ENCODE peak calls at places on chromosomes 6 and 20, in four cellular contexts. One of them, this sample, is unnamed.

GRCh38 chr6:39003072-39003471 is 45.5 kb upstream of the GLP1R start:
- DNase-seq in GM12878: no peak
- DNase-seq in K562: peak
- DNase-seq in HL-60: no peak
- DNase-seq in this sample: no peak

GRCh38 chr20:23151885-23152284 is 65.8 kb upstream of the CD93 start:
- DNase-seq in GM12878: no peak
- DNase-seq in K562: peak
- DNase-seq in HL-60: no peak
- DNase-seq in this sample: no peak

GRCh38 chr6:129402244-129402643 is 307.7 kb downstream of the ARHGAP18 start:
- DNase-seq in GM12878: no peak
- DNase-seq in K562: no peak
- DNase-seq in HL-60: no peak
- DNase-seq in this sample: no peak

GRCh38 chr20:57657537-57658446 is 37.6 kb upstream of the ZBP1 start:
- DNase-seq in GM12878: no peak
- DNase-seq in K562: no peak
- DNase-seq in HL-60: no peak
- DNase-seq in this sample: peak

GRCh38 chr6:135938588-135939215 is 87.2 kb downstream of the PDE7B start:
- DNase-seq in GM12878: no peak
- DNase-seq in K562: peak
- DNase-seq in HL-60: peak
- DNase-seq in this sample: no peak

GRCh38 chr6:141354191-141354950 is 778.4 kb upstream of the GJE1 start:
- DNase-seq in GM12878: no peak
- DNase-seq in K562: peak
- DNase-seq in HL-60: no peak
- DNase-seq in this sample: no peak

GRCh38 chr6:158021376-158021775 is 39.7 kb downstream of the SYNJ2 start:
- DNase-seq in GM12878: no peak
- DNase-seq in K562: no peak
- DNase-seq in HL-60: no peak
- DNase-seq in this sample: no peak

GRCh38 chr20:2132461-2132901 is 30.9 kb downstream of the STK35 start:
- DNase-seq in GM12878: no peak
- DNase-seq in K562: no peak
- DNase-seq in HL-60: no peak
- DNase-seq in this sample: no peak

GRCh38 chr6:53335224-53335994 is 13.3 kb downstream of the ELOVL5 start:
- DNase-seq in GM12878: peak
- DNase-seq in K562: no peak
- DNase-seq in HL-60: peak
- DNase-seq in this sample: no peak

GRCh38 chr20:3227511-3227910 is 11.5 kb downstream of the SLC4A11 start:
- DNase-seq in GM12878: no peak
- DNase-seq in K562: no peak
- DNase-seq in HL-60: no peak
- DNase-seq in this sample: no peak

GRCh38 chr6:45728674-45729073 is 287.0 kb downstream of the CLIC5 start:
- DNase-seq in GM12878: no peak
- DNase-seq in K562: no peak
- DNase-seq in HL-60: no peak
- DNase-seq in this sample: no peak

GRCh38 chr6:155310596-155310995 is 3.7 kb downstream of the TFB1M start:
- DNase-seq in GM12878: no peak
- DNase-seq in K562: no peak
- DNase-seq in HL-60: no peak
- DNase-seq in this sample: no peak

GRCh38 chr6:4644962-4645361 is 131.2 kb upstream of the CDYL start:
- DNase-seq in GM12878: no peak
- DNase-seq in K562: no peak
- DNase-seq in HL-60: no peak
- DNase-seq in this sample: no peak

GRCh38 chr6:75397806-75398465 is 95.7 kb downstream of the FILIP1 start:
- DNase-seq in GM12878: no peak
- DNase-seq in K562: no peak
- DNase-seq in HL-60: no peak
- DNase-seq in this sample: no peak
- TF ChIP-seq POLR2AphosphoS5 in GM12878: no peak
- TF ChIP-seq POLR2AphosphoS5 in K562: no peak
- TF ChIP-seq POLR2AphosphoS5 in HL-60: no peak
- TF ChIP-seq POLR2AphosphoS5 in this sample: no peak

GRCh38 chr20:35286077-35286898 is 1.7 kb upstream of the EIF6 start:
- DNase-seq in GM12878: no peak
- DNase-seq in K562: no peak
- DNase-seq in HL-60: no peak
- DNase-seq in this sample: no peak
- TF ChIP-seq SPI1 in GM12878: no peak
- TF ChIP-seq SPI1 in K562: no peak
- TF ChIP-seq SPI1 in HL-60: no peak
- TF ChIP-seq SPI1 in this sample: no peak

GRCh38 chr6:12001004-12001705 is 11.0 kb upstream of the HIVEP1 start:
- DNase-seq in GM12878: no peak
- DNase-seq in K562: no peak
- DNase-seq in HL-60: no peak
- DNase-seq in this sample: no peak
- TF ChIP-seq POLR2AphosphoS5 in GM12878: no peak
- TF ChIP-seq POLR2AphosphoS5 in K562: no peak
- TF ChIP-seq POLR2AphosphoS5 in HL-60: no peak
- TF ChIP-seq POLR2AphosphoS5 in this sample: no peak

DNA sequence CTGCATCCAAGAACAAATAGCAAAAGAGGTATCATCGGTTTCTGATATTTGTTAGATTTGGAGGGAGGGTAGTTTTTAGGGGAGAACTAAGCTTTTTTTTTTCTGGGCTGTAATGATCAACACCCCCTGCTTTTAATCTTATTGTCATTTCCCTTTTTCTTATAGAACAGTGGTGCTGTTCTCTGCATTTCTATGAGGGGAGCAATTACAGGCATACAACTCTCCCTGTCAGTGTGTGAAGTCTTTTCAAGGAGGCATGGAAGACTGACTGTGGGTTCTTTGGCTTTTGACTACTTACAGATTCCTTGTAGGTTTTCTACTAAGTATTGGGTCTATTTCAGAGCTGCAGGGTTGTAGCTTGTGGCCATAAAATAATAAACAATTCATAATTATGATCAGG is 632.3 kb downstream of the TFAP2B start:
- DNase-seq in GM12878: no peak
- DNase-seq in K562: no peak
- DNase-seq in HL-60: no peak
- DNase-seq in this sample: no peak
- TF ChIP-seq SPI1 in GM12878: no peak
- TF ChIP-seq SPI1 in K562: no peak
- TF ChIP-seq SPI1 in HL-60: no peak
- TF ChIP-seq SPI1 in this sample: no peak

GRCh38 chr20:409697-410559 is 1.8 kb downstream of the RBCK1 start:
- DNase-seq in GM12878: no peak
- DNase-seq in K562: no peak
- DNase-seq in HL-60: no peak
- DNase-seq in this sample: no peak
- TF ChIP-seq POLR2AphosphoS5 in GM12878: no peak
- TF ChIP-seq POLR2AphosphoS5 in K562: no peak
- TF ChIP-seq POLR2AphosphoS5 in HL-60: no peak
- TF ChIP-seq POLR2AphosphoS5 in this sample: no peak

DNA sequence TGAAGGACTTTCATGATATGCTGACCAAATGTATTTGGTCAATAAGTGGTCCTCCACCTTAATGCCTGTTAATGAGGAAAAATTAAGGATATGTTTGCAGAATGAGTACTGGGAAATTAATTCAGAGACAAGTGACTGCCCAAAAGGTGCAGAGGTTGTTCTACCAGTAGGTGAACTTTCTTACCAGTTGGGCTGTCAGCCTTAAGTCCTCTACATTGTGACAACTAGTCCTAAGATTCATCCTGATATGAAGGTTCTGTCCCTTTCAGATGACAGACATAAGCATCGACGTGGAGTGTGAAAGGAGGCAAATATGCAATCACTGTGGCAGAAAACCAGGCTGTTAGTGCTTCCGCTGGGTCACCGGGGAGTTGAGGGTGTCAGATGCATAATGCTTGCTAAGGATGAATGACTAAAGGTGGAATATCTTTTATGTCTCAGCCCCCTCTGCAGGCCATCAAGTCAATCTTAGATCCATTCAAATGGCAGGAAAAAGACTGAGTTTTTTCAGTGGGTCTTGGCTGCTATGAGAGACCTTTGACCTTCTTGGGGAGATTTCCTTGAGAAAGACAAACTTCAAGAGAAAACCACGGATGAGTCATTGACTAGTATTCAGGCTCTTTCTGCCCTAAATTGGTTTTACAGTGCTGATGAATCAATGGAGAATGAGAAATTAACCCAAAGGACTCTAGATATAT is 226.0 kb downstream of the TPBG start:
- DNase-seq in GM12878: peak
- DNase-seq in K562: peak
- DNase-seq in HL-60: no peak
- DNase-seq in this sample: no peak
- TF ChIP-seq SPI1 in GM12878: no peak
- TF ChIP-seq SPI1 in K562: no peak
- TF ChIP-seq SPI1 in HL-60: no peak
- TF ChIP-seq SPI1 in this sample: no peak

DNA sequence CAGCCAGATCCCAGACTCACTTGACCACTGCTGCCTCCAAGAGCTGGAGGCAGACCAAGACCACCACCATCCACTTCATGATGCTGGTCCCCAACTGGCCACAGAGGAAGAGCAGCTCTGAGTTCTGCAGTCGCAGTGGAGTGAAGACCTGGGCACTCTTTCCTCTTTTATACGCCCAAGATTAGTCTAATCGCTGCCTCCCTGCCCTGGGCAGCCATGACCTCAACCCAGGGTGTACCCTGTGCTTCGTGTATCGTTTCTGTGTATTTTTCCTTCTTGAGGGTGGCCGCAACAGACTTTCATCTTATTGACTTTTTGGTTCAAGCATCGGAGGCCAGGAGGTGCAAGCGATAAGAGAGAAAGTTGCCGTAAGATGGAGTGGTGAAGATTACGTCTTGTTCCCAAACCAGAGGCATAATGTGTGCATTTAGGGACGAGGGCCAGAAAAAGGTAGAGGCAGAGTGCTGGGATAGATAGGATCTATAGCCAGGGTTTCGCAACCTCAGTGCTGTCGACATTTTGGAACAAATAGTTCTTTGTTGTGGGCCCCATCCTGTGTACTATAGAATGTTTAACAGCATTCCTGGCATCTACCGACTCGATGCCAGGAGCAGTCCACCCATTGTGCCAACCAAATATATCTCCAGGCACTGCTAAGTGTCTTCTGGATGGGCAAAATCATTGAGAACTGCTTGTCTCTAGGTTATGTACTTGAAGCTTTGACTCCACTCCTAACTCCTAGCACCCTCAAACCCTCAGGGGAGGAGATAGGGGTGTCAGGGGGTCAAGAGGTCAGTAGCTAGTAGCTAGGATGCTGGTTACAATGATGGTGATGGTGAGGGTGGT is at the start of gene PGC:
- DNase-seq in GM12878: no peak
- DNase-seq in K562: peak
- DNase-seq in HL-60: no peak
- DNase-seq in this sample: no peak
- TF ChIP-seq POLR2AphosphoS5 in GM12878: no peak
- TF ChIP-seq POLR2AphosphoS5 in K562: no peak
- TF ChIP-seq POLR2AphosphoS5 in HL-60: no peak
- TF ChIP-seq POLR2AphosphoS5 in this sample: no peak

GRCh38 chr20:45342863-45343444 is 5.3 kb downstream of the SDC4 start:
- DNase-seq in GM12878: no peak
- DNase-seq in K562: no peak
- DNase-seq in HL-60: no peak
- DNase-seq in this sample: no peak

GRCh38 chr20:45345104-45345936 is 2.9 kb downstream of the SDC4 start:
- DNase-seq in GM12878: no peak
- DNase-seq in K562: no peak
- DNase-seq in HL-60: no peak
- DNase-seq in this sample: no peak

GRCh38 chr20:45341939-45342862 is 6.0 kb downstream of the SDC4 start:
- DNase-seq in GM12878: no peak
- DNase-seq in K562: peak
- DNase-seq in HL-60: no peak
- DNase-seq in this sample: no peak

GRCh38 chr20:45343445-45343866 is 4.8 kb downstream of the SDC4 start:
- DNase-seq in GM12878: no peak
- DNase-seq in K562: peak
- DNase-seq in HL-60: no peak
- DNase-seq in this sample: no peak

GRCh38 chr20:45343867-45344721 is 4.1 kb downstream of the SDC4 start:
- DNase-seq in GM12878: no peak
- DNase-seq in K562: peak
- DNase-seq in HL-60: peak
- DNase-seq in this sample: no peak
- TF ChIP-seq SPI1 in GM12878: no peak
- TF ChIP-seq SPI1 in K562: no peak
- TF ChIP-seq SPI1 in HL-60: no peak
- TF ChIP-seq SPI1 in this sample: no peak

DNA sequence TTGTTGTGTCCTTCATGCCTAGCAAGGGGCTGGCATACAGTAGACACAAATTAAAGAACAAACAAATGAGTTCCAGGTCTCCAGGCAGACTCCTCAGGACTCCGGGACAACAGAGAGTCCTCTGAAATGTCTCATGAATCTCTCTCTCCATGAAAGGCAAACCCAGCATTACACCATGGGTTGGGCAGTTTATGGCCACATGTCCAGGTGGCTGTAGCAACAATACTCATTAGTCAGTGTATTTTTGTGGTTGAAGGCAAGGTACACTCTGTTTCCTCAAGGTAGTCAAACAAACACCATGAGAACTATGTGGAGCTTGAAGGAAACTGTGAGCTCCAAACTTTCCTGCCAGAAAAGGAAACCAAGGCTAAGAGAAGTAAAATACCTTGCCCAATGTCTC is 62.2 kb downstream of the KCNB1 start:
- DNase-seq in GM12878: no peak
- DNase-seq in K562: no peak
- DNase-seq in HL-60: no peak
- DNase-seq in this sample: no peak
- TF ChIP-seq POLR2AphosphoS5 in GM12878: no peak
- TF ChIP-seq POLR2AphosphoS5 in K562: no peak
- TF ChIP-seq POLR2AphosphoS5 in HL-60: no peak
- TF ChIP-seq POLR2AphosphoS5 in this sample: no peak

DNA sequence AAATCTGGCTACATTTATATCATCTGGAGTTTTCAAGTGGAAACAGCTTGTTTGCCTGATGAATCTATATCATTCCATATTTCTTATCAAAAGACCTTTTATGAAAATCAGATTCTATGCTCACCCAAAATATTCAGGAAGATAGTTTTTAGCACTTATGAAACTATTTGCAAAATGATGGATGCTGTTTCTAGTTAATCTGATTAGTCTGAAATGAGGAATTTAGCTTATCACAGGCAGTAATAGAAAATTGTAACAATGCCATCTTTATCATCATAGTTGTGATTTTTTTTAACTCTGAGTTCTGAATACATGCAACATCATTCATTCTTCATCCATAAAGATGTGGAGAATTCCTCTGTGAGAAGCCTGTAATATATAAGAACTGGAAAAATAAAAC is 229.7 kb downstream of the PLCB1 start:
- DNase-seq in GM12878: no peak
- DNase-seq in K562: no peak
- DNase-seq in HL-60: no peak
- DNase-seq in this sample: no peak
- TF ChIP-seq SPI1 in GM12878: no peak
- TF ChIP-seq SPI1 in K562: no peak
- TF ChIP-seq SPI1 in HL-60: no peak
- TF ChIP-seq SPI1 in this sample: no peak